ENCODE peak calls at places on chromosomes 5 and 9, in eight cellular contexts. One of them, this sample, is unnamed.

GRCh38 chr9:33437235-33437634 is 10.2 kb downstream of the AQP3 start:
- DNase-seq in endothelial cell of umbilical vein: no peak
- DNase-seq in stomach: no peak
- DNase-seq in HCT116: no peak
- DNase-seq in H1: no peak
- DNase-seq in HepG2: no peak
- DNase-seq in sigmoid colon: no peak
- DNase-seq in transverse colon: no peak
- DNase-seq in this sample: no peak

GRCh38 chr5:59206132-59206581 is 623.3 kb downstream of the RAB3C start:
- DNase-seq in endothelial cell of umbilical vein: peak
- DNase-seq in HepG2: no peak
- DNase-seq in H1: no peak
- DNase-seq in sigmoid colon: no peak
- DNase-seq in transverse colon: no peak
- DNase-seq in stomach: no peak
- DNase-seq in HCT116: no peak
- DNase-seq in this sample: no peak

GRCh38 chr9:90816690-90817089 is 15.1 kb downstream of the SYK start:
- DNase-seq in HCT116: no peak
- DNase-seq in HepG2: no peak
- DNase-seq in sigmoid colon: no peak
- DNase-seq in H1: no peak
- DNase-seq in transverse colon: no peak
- DNase-seq in endothelial cell of umbilical vein: no peak
- DNase-seq in stomach: no peak
- DNase-seq in this sample: no peak

GRCh38 chr9:127369428-127369827 is 27.5 kb upstream of the SLC2A8 start:
- DNase-seq in stomach: no peak
- DNase-seq in transverse colon: no peak
- DNase-seq in HepG2: no peak
- DNase-seq in sigmoid colon: no peak
- DNase-seq in HCT116: no peak
- DNase-seq in H1: no peak
- DNase-seq in endothelial cell of umbilical vein: no peak
- DNase-seq in this sample: peak

GRCh38 chr9:128685636-128686489 is 3.2 kb upstream of the SET start:
- DNase-seq in HepG2: no peak
- DNase-seq in HCT116: no peak
- DNase-seq in endothelial cell of umbilical vein: no peak
- DNase-seq in sigmoid colon: no peak
- DNase-seq in stomach: peak
- DNase-seq in H1: no peak
- DNase-seq in transverse colon: peak
- DNase-seq in this sample: no peak

GRCh38 chr9:127854169-127854833 is at the start of gene ENG:
- DNase-seq in HCT116: no peak
- DNase-seq in endothelial cell of umbilical vein: peak
- DNase-seq in sigmoid colon: peak
- DNase-seq in HepG2: no peak
- DNase-seq in transverse colon: peak
- DNase-seq in H1: no peak
- DNase-seq in stomach: peak
- DNase-seq in this sample: no peak

GRCh38 chr5:172841258-172841657 is 7.2 kb downstream of the ERGIC1 start:
- DNase-seq in stomach: no peak
- DNase-seq in sigmoid colon: no peak
- DNase-seq in transverse colon: no peak
- DNase-seq in endothelial cell of umbilical vein: no peak
- DNase-seq in HepG2: no peak
- DNase-seq in HCT116: no peak
- DNase-seq in H1: no peak
- DNase-seq in this sample: no peak

GRCh38 chr5:181190711-181191525 is 14.1 kb downstream of the TRIM7 start:
- DNase-seq in HCT116: no peak
- DNase-seq in sigmoid colon: peak
- DNase-seq in transverse colon: peak
- DNase-seq in stomach: peak
- DNase-seq in HepG2: no peak
- DNase-seq in endothelial cell of umbilical vein: no peak
- DNase-seq in H1: no peak
- DNase-seq in this sample: no peak

GRCh38 chr5:159182691-159183090 is 26.7 kb downstream of the RNF145 start:
- DNase-seq in transverse colon: no peak
- DNase-seq in HepG2: peak
- DNase-seq in endothelial cell of umbilical vein: peak
- DNase-seq in stomach: no peak
- DNase-seq in H1: no peak
- DNase-seq in sigmoid colon: no peak
- DNase-seq in HCT116: no peak
- DNase-seq in this sample: no peak

GRCh38 chr9:135809166-135809565 is 98.2 kb downstream of the CAMSAP1 start:
- DNase-seq in stomach: no peak
- DNase-seq in HepG2: no peak
- DNase-seq in H1: no peak
- DNase-seq in HCT116: no peak
- DNase-seq in sigmoid colon: no peak
- DNase-seq in endothelial cell of umbilical vein: no peak
- DNase-seq in transverse colon: no peak
- DNase-seq in this sample: peak

GRCh38 chr5:154370119-154370518 is 75.7 kb upstream of the SAP30L start:
- DNase-seq in HCT116: no peak
- DNase-seq in HepG2: no peak
- DNase-seq in endothelial cell of umbilical vein: no peak
- DNase-seq in sigmoid colon: no peak
- DNase-seq in H1: no peak
- DNase-seq in transverse colon: no peak
- DNase-seq in stomach: no peak
- DNase-seq in this sample: no peak

GRCh38 chr5:149731332-149731616 is 1.2 kb downstream of the PPARGC1B start:
- DNase-seq in HCT116: no peak
- DNase-seq in endothelial cell of umbilical vein: no peak
- DNase-seq in H1: no peak
- DNase-seq in sigmoid colon: no peak
- DNase-seq in stomach: no peak
- DNase-seq in HepG2: no peak
- DNase-seq in transverse colon: no peak
- DNase-seq in this sample: no peak

DNA sequence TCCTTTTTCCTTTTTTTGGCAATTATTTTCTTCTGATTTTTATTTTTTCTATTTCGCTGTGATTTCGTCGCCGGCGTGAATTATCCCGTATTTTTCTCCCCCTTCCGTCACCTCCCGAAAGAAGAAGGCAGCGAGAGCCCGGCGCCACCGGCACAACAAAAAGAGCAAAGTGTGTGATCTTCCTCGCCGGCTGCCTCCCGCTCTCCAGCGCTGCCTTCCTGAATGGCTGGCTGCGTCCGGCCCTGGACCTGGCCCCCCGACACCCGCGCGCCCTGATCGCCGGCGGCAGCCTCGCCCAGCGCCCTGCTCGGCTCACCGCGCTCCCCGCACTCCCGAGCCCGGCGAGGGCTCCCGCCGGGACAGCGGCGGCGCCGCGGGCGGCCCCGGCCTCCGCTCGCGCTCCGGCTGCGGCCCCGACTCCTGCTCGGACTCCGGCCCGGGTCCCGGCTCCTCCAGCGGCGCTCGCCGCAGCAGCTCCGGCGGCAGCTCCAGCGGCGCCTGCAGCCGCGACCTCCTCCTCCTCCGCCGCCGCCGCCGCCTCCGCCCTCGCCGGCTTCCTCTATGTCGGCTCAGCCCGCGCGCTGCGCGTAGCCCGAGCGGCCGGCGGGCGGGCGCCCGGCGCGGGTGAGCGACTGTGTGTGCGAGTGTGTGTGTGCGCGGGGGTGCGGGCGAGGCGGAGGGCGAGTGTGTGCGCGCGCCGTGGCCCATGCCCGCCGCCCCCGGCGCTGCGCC is 943 bp downstream of the NR2F1 start:
- DNase-seq in stomach: no peak
- DNase-seq in endothelial cell of umbilical vein: peak
- DNase-seq in HCT116: no peak
- DNase-seq in HepG2: peak
- DNase-seq in H1: no peak
- DNase-seq in transverse colon: no peak
- DNase-seq in sigmoid colon: peak
- DNase-seq in this sample: no peak
- H3K4me3 ChIP-seq in stomach: peak
- H3K4me3 ChIP-seq in endothelial cell of umbilical vein: peak
- H3K4me3 ChIP-seq in HCT116: peak
- H3K4me3 ChIP-seq in HepG2: peak
- H3K4me3 ChIP-seq in H1: peak
- H3K4me3 ChIP-seq in transverse colon: peak
- H3K4me3 ChIP-seq in sigmoid colon: peak
- H3K4me3 ChIP-seq in this sample: peak

GRCh38 chr9:88388203-88388885 is at the start of gene SPIN1:
- DNase-seq in endothelial cell of umbilical vein: peak
- DNase-seq in HCT116: peak
- DNase-seq in transverse colon: peak
- DNase-seq in HepG2: peak
- DNase-seq in sigmoid colon: peak
- DNase-seq in stomach: peak
- DNase-seq in H1: no peak
- DNase-seq in this sample: peak
- TF ChIP-seq POLR2A in endothelial cell of umbilical vein: peak
- TF ChIP-seq POLR2A in HCT116: no peak
- TF ChIP-seq POLR2A in transverse colon: no peak
- TF ChIP-seq POLR2A in HepG2: no peak
- TF ChIP-seq POLR2A in sigmoid colon: no peak
- TF ChIP-seq POLR2A in stomach: no peak
- TF ChIP-seq POLR2A in H1: peak
- TF ChIP-seq POLR2A in this sample: no peak

DNA sequence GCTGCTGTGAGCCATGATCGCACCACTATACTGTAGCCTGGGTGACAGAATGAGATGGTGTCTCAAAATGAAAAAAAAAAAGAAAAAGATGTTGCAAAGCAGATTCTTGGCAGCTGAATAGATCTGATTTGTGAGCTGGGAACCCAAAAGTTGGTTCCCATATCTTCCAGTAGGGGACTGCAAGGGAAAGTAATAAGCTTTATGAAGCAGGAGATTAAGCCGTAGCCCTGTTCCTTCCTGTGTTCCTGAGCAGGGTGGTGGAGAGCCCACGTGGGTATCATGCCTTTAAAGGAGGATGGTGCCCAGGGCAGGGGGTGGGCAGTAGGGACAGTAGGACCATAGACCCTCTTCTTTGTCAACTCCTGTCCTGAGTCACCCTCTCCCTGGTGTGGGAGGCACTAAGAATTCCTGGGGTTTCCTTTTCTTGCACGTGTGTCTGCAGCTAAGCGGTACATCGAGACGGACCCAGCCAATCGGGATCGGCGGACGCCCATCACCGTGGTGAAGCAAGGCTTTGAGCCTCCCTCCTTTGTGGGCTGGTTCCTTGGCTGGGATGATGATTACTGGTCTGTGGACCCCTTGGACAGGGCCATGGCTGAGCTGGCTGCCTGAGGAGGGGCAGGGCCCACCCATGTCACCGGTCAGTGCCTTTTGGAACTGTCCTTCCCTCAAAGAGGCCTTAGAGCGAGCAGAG is 37.9 kb downstream of the STOM start:
- DNase-seq in H1: no peak
- DNase-seq in HepG2: no peak
- DNase-seq in transverse colon: no peak
- DNase-seq in endothelial cell of umbilical vein: peak
- DNase-seq in sigmoid colon: peak
- DNase-seq in HCT116: no peak
- DNase-seq in stomach: no peak
- DNase-seq in this sample: no peak
- TF ChIP-seq POLR2AphosphoS5 in H1: no peak
- TF ChIP-seq POLR2AphosphoS5 in HepG2: no peak
- TF ChIP-seq POLR2AphosphoS5 in transverse colon: peak
- TF ChIP-seq POLR2AphosphoS5 in endothelial cell of umbilical vein: no peak
- TF ChIP-seq POLR2AphosphoS5 in sigmoid colon: no peak
- TF ChIP-seq POLR2AphosphoS5 in HCT116: no peak
- TF ChIP-seq POLR2AphosphoS5 in stomach: no peak
- TF ChIP-seq POLR2AphosphoS5 in this sample: no peak

GRCh38 chr5:132293066-132293991 is 865 bp upstream of the SLC22A4 start:
- DNase-seq in endothelial cell of umbilical vein: peak
- DNase-seq in HepG2: peak
- DNase-seq in sigmoid colon: peak
- DNase-seq in stomach: peak
- DNase-seq in HCT116: peak
- DNase-seq in H1: no peak
- DNase-seq in transverse colon: peak
- DNase-seq in this sample: peak
- H3K4me3 ChIP-seq in endothelial cell of umbilical vein: peak
- H3K4me3 ChIP-seq in HepG2: peak
- H3K4me3 ChIP-seq in sigmoid colon: peak
- H3K4me3 ChIP-seq in stomach: peak
- H3K4me3 ChIP-seq in HCT116: peak
- H3K4me3 ChIP-seq in H1: peak
- H3K4me3 ChIP-seq in transverse colon: peak
- H3K4me3 ChIP-seq in this sample: peak

This sample was measured in suprapubic skin.